ENCODE peak calls at places on chromosomes 4 and X, in ten cellular contexts. J is activated CD4-positive, alpha-beta T cell treated with anti-CD3 and anti-CD28 coated beads for 48 hours; F is CD4-positive, alpha-beta T cell; K is HFF-Myc; H is cerebellum; E is GM20000; M is GM03348; V is ACHN; Y is T follicular helper cell; A is HS-5. C is an unnamed sample.

GRCh38 chr4:152045781-152046571 is 285.2 kb upstream of the GATB start:
- DNase-seq in V (no peak), H (no peak), F (no peak), J (peak; percentile 41), M (peak; percentile 49), Y (no peak), A (no peak), E (peak; percentile 67), K (no peak), C (no peak)

GRCh38 chr4:184424993-184425758 is 49.2 kb downstream of the IRF2 start:
- DNase-seq in H (peak; percentile 66), V (no peak), M (no peak), Y (no peak), E (no peak), J (no peak), F (no peak), A (no peak), K (no peak), C (no peak)

GRCh38 chr4:132097046-132097445 is 1052.0 kb upstream of the PCDH10 start:
- DNase-seq in Y (no peak), H (no peak), E (no peak), A (no peak), K (no peak), M (no peak), J (no peak), V (no peak), F (no peak), C (no peak)

GRCh38 chrX:110284159-110284558 is 33.7 kb downstream of the AMMECR1 start:
- DNase-seq in M (peak; percentile 34), V (peak; percentile 76), Y (no peak), F (no peak), E (no peak), A (peak; percentile 49), J (no peak), K (peak; percentile 46), H (no peak), C (peak; percentile 4)

GRCh38 chr4:169115897-169116254 is 105.8 kb upstream of the CBR4 start:
- DNase-seq in A (peak; percentile 85), Y (no peak), F (no peak), J (peak; percentile 6), K (peak; percentile 67), V (peak; percentile 91), M (peak; percentile 89), H (no peak), E (no peak), C (peak; percentile 94)

GRCh38 chr4:158327525-158327924 is 117.2 kb downstream of the TMEM144 start:
- DNase-seq in M (no peak), H (no peak), A (no peak), E (no peak), V (no peak), K (no peak), Y (no peak), F (no peak), J (no peak), C (no peak)

GRCh38 chr4:82677327-82677726 is 115.5 kb upstream of the TMEM150C start:
- DNase-seq in Y (no peak), E (no peak), J (no peak), F (no peak), M (no peak), A (no peak), V (no peak), K (no peak), H (no peak), C (no peak)

GRCh38 chr4:186304216-186304615 is 38.2 kb downstream of the F11 start:
- DNase-seq in J (no peak), M (no peak), K (no peak), E (no peak), H (no peak), F (no peak), Y (no peak), A (no peak), V (no peak), C (no peak)

GRCh38 chr4:99389606-99390005 is 37.1 kb upstream of the ADH1C start:
- DNase-seq in J (no peak), M (peak; percentile 15), V (no peak), K (no peak), Y (no peak), E (no peak), A (no peak), H (no peak), F (no peak), C (no peak)

GRCh38 chrX:95703696-95704095 is 980.9 kb upstream of the DIAPH2 start:
- DNase-seq in A (no peak), H (no peak), M (no peak), E (no peak), V (no peak), Y (no peak), K (no peak), F (no peak), J (no peak), C (no peak)

GRCh38 chr4:140744421-140744820 is 11.8 kb downstream of the TBC1D9 start:
- DNase-seq in M (no peak), K (no peak), V (no peak), A (no peak), E (no peak), F (no peak), H (no peak), Y (no peak), J (no peak), C (no peak)

GRCh38 chrX:49205443-49205842 is 5.5 kb upstream of the SYP start:
- DNase-seq in V (no peak), F (no peak), H (no peak), J (no peak), Y (no peak), K (no peak), E (no peak), M (no peak), A (no peak), C (no peak)

GRCh38 chr4:103046416-103047290 is 27.1 kb upstream of the SLC9B1 start:
- DNase-seq in V (peak; percentile 57), M (peak; percentile 48), E (peak; percentile 52), J (peak; percentile 34), Y (peak; percentile 13), A (no peak), K (no peak), H (peak; percentile 22), F (peak; percentile 7), C (peak; percentile 18)

GRCh38 chr4:105666693-105667092 is 41.8 kb downstream of the INTS12 start:
- DNase-seq in E (peak; percentile 29), M (peak; percentile 16), K (no peak), H (no peak), F (no peak), V (peak; percentile 25), J (no peak), A (no peak), Y (no peak), C (no peak)

GRCh38 chrX:7448123-7448522 is 300.2 kb upstream of the PUDP start:
- DNase-seq in A (no peak), H (no peak), K (no peak), E (no peak), V (no peak), F (no peak), M (no peak), Y (no peak), J (no peak), C (no peak)

GRCh38 chr4:4913628-4914027 is 54.2 kb downstream of the MSX1 start:
- DNase-seq in J (no peak), A (no peak), V (no peak), Y (no peak), E (no peak), M (no peak), H (no peak), F (no peak), K (no peak), C (no peak)

GRCh38 chrX:40153335-40154221 is 55.8 kb upstream of the BCOR start:
- DNase-seq in K (no peak), V (peak; percentile 38), Y (peak; percentile 37), M (peak; percentile 41), E (peak; percentile 83), H (peak; percentile 37), F (no peak), J (peak; percentile 80), A (no peak), C (no peak)